ENCODE peak calls at places on chromosomes 1 and 21, in ten cellular contexts. P is uterus; F is NT2/D1; Q is transverse colon; J is CD8-positive, alpha-beta memory T cell; G is fibroblast of pulmonary artery; R is stimulated activated CD4-positive, alpha-beta T cell treated with anti-CD3 and anti-CD28 coated beads, Interleukin-1b, Interleukin-23, amount 100 ng/mL, for 4 hours; B is IMR-90; W is A549; K is upper lobe of right lung. C is an unnamed sample.

GRCh38 chr1:210489491-210489890 is 160.8 kb downstream of the HHAT start:
- DNase-seq in P (no peak), F (no peak), Q (no peak), J (no peak), G (no peak), R (no peak), B (peak), W (no peak), K (no peak), C (no peak)

GRCh38 chr1:186864296-186864695 is 35.5 kb downstream of the PLA2G4A start:
- DNase-seq in P (no peak), F (no peak), Q (no peak), J (no peak), G (no peak), R (no peak), B (peak), W (no peak), K (no peak), C (no peak)

GRCh38 chr1:18182518-18183160 is 75.0 kb downstream of the IGSF21 start:
- DNase-seq in P (no peak), F (no peak), Q (no peak), J (no peak), G (no peak), R (no peak), B (no peak), W (peak), K (no peak), C (no peak)

GRCh38 chr21:28773036-28773435 is 219.6 kb downstream of the LTN1 start:
- DNase-seq in P (no peak), F (no peak), Q (no peak), J (no peak), G (no peak), R (no peak), B (no peak), W (no peak), K (no peak), C (no peak)

GRCh38 chr1:175158133-175158532 is 34.4 kb downstream of the KIAA0040 start:
- DNase-seq in P (no peak), F (no peak), Q (no peak), J (no peak), G (no peak), R (no peak), B (no peak), W (no peak), K (no peak), C (no peak)

GRCh38 chr1:41382531-41383090 is 21.4 kb downstream of the FOXO6 start:
- DNase-seq in P (peak), F (no peak), Q (no peak), J (no peak), G (peak), R (no peak), B (no peak), W (peak), K (peak), C (no peak)

GRCh38 chr1:1437904-1438376 is 2.5 kb downstream of the VWA1 start:
- DNase-seq in P (no peak), F (no peak), Q (peak), J (no peak), G (no peak), R (no peak), B (no peak), W (peak), K (peak), C (peak)

GRCh38 chr1:3529099-3529729 is 74.7 kb downstream of the ARHGEF16 start:
- DNase-seq in P (no peak), F (no peak), Q (peak), J (no peak), G (no peak), R (no peak), B (no peak), W (no peak), K (no peak), C (no peak)

C was measured in K562.